ENCODE peak calls at places on chromosomes 11 and 22, in eight cellular contexts. One of them, this sample, is unnamed.

GRCh38 chr11:63212742-63213141 is 30.7 kb downstream of the SLC22A25 start:
- DNase-seq in foreskin fibroblast: peak; percentile 35
- DNase-seq in heart left ventricle: no peak
- DNase-seq in CD4-positive, alpha-beta memory T cell: peak; percentile 32
- DNase-seq in dorsolateral prefrontal cortex: no peak
- DNase-seq in cardiac fibroblast: peak; percentile 25
- DNase-seq in trophoblast cell: peak; percentile 61
- DNase-seq in bronchial epithelial cell: peak; percentile 4
- DNase-seq in this sample: peak; percentile 14

GRCh38 chr11:61505640-61506155 is 2.9 kb upstream of the LRRC10B start:
- DNase-seq in trophoblast cell: no peak
- DNase-seq in bronchial epithelial cell: peak; percentile 46
- DNase-seq in dorsolateral prefrontal cortex: peak; percentile 69
- DNase-seq in CD4-positive, alpha-beta memory T cell: no peak
- DNase-seq in heart left ventricle: no peak
- DNase-seq in foreskin fibroblast: peak; percentile 67
- DNase-seq in cardiac fibroblast: no peak
- DNase-seq in this sample: no peak

GRCh38 chr22:26168934-26169311 is 339 bp upstream of the SEZ6L start:
- DNase-seq in heart left ventricle: peak; percentile 26
- DNase-seq in CD4-positive, alpha-beta memory T cell: no peak
- DNase-seq in trophoblast cell: no peak
- DNase-seq in dorsolateral prefrontal cortex: peak; percentile 46
- DNase-seq in foreskin fibroblast: peak; percentile 21
- DNase-seq in bronchial epithelial cell: no peak
- DNase-seq in cardiac fibroblast: no peak
- DNase-seq in this sample: no peak

GRCh38 chr11:108286369-108286768 is 63.5 kb downstream of the ATM start:
- DNase-seq in heart left ventricle: no peak
- DNase-seq in foreskin fibroblast: no peak
- DNase-seq in cardiac fibroblast: no peak
- DNase-seq in trophoblast cell: no peak
- DNase-seq in CD4-positive, alpha-beta memory T cell: peak; percentile 11
- DNase-seq in bronchial epithelial cell: no peak
- DNase-seq in dorsolateral prefrontal cortex: no peak
- DNase-seq in this sample: peak; percentile 5

GRCh38 chr22:37231406-37232139 is 12.5 kb downstream of the RAC2 start:
- DNase-seq in trophoblast cell: no peak
- DNase-seq in dorsolateral prefrontal cortex: no peak
- DNase-seq in heart left ventricle: no peak
- DNase-seq in bronchial epithelial cell: no peak
- DNase-seq in cardiac fibroblast: no peak
- DNase-seq in foreskin fibroblast: no peak
- DNase-seq in CD4-positive, alpha-beta memory T cell: no peak
- DNase-seq in this sample: no peak

GRCh38 chr22:41469218-41469851 is 418 bp downstream of the ACO2 start:
- DNase-seq in foreskin fibroblast: no peak
- DNase-seq in cardiac fibroblast: no peak
- DNase-seq in dorsolateral prefrontal cortex: no peak
- DNase-seq in bronchial epithelial cell: no peak
- DNase-seq in CD4-positive, alpha-beta memory T cell: no peak
- DNase-seq in trophoblast cell: no peak
- DNase-seq in heart left ventricle: peak; percentile 70
- DNase-seq in this sample: peak; percentile 16

GRCh38 chr11:75631086-75631694 is 37.6 kb downstream of the MAP6 start:
- DNase-seq in CD4-positive, alpha-beta memory T cell: no peak
- DNase-seq in dorsolateral prefrontal cortex: no peak
- DNase-seq in heart left ventricle: no peak
- DNase-seq in bronchial epithelial cell: no peak
- DNase-seq in foreskin fibroblast: no peak
- DNase-seq in trophoblast cell: peak; percentile 29
- DNase-seq in cardiac fibroblast: no peak
- DNase-seq in this sample: no peak

GRCh38 chr11:93737904-93738612 is 3.2 kb downstream of the TAF1D start:
- DNase-seq in CD4-positive, alpha-beta memory T cell: no peak
- DNase-seq in cardiac fibroblast: no peak
- DNase-seq in trophoblast cell: no peak
- DNase-seq in foreskin fibroblast: no peak
- DNase-seq in bronchial epithelial cell: peak; percentile 84
- DNase-seq in dorsolateral prefrontal cortex: no peak
- DNase-seq in heart left ventricle: no peak
- DNase-seq in this sample: no peak

GRCh38 chr11:61021661-61022212 is 50.3 kb downstream of the CD6 start:
- DNase-seq in bronchial epithelial cell: peak; percentile 20
- DNase-seq in cardiac fibroblast: no peak
- DNase-seq in trophoblast cell: peak; percentile 18
- DNase-seq in foreskin fibroblast: no peak
- DNase-seq in heart left ventricle: no peak
- DNase-seq in CD4-positive, alpha-beta memory T cell: peak; percentile 96
- DNase-seq in dorsolateral prefrontal cortex: no peak
- DNase-seq in this sample: peak; percentile 87

GRCh38 chr11:44626645-44627044 is 61.2 kb downstream of the CD82 start:
- DNase-seq in trophoblast cell: no peak
- DNase-seq in bronchial epithelial cell: no peak
- DNase-seq in CD4-positive, alpha-beta memory T cell: no peak
- DNase-seq in cardiac fibroblast: no peak
- DNase-seq in heart left ventricle: no peak
- DNase-seq in dorsolateral prefrontal cortex: no peak
- DNase-seq in foreskin fibroblast: no peak
- DNase-seq in this sample: no peak

DNA sequence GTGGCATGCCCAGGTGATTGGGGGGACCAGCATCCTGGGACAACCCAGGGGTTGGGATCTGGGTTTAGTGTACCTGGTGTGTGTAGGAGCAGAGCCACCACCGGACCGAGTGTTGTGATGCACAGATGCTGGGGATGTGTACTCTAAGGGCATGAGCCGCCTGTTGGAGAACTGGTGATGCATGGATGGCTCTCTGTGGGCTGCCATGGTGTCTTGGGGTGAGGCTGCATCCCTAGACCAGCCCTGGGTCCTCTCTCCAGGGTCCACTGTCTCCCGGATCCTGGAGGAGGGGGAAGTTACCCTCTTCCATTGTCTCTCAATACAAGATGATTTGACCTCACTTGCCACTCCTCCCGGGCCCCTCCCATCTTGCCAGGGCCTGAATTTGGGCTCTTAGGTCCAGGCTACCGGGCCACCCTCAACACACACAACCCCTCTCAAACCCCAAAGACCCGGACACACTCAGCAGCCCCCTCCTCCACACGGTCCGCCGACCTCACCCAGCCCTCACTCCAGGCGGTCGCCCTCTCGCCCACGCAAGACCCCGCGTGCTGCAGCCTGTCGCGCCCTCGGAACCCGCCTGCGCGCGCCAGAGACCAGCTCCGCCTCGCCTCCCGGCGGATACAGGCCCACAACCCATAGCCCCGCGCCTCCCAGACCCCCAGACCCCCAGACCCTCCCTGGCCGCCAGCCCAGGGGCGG is 578 bp downstream of the LRRC75B start:
- DNase-seq in foreskin fibroblast: peak; percentile 53
- DNase-seq in dorsolateral prefrontal cortex: no peak
- DNase-seq in cardiac fibroblast: no peak
- DNase-seq in trophoblast cell: no peak
- DNase-seq in heart left ventricle: no peak
- DNase-seq in CD4-positive, alpha-beta memory T cell: no peak
- DNase-seq in bronchial epithelial cell: no peak
- DNase-seq in this sample: no peak
- H3K4me3 ChIP-seq in foreskin fibroblast: peak overlapping the region; percentile 64
- H3K4me3 ChIP-seq in dorsolateral prefrontal cortex: peak overlapping the region; percentile 73
- H3K4me3 ChIP-seq in cardiac fibroblast: peak overlapping the region; percentile 66
- H3K4me3 ChIP-seq in trophoblast cell: peak overlapping the region; percentile 79
- H3K4me3 ChIP-seq in heart left ventricle: peak overlapping the region; percentile 68
- H3K4me3 ChIP-seq in CD4-positive, alpha-beta memory T cell: no peak overlapping the region
- H3K4me3 ChIP-seq in bronchial epithelial cell: peak overlapping the region; percentile 53
- H3K4me3 ChIP-seq in this sample: no peak overlapping the region

GRCh38 chr11:126722006-126722736 is 278.4 kb downstream of the KIRREL3 start:
- DNase-seq in foreskin fibroblast: no peak
- DNase-seq in heart left ventricle: no peak
- DNase-seq in bronchial epithelial cell: no peak
- DNase-seq in CD4-positive, alpha-beta memory T cell: no peak
- DNase-seq in cardiac fibroblast: no peak
- DNase-seq in dorsolateral prefrontal cortex: no peak
- DNase-seq in trophoblast cell: no peak
- DNase-seq in this sample: no peak
- H3K4me3 ChIP-seq in foreskin fibroblast: no peak overlapping the region
- H3K4me3 ChIP-seq in heart left ventricle: no peak overlapping the region
- H3K4me3 ChIP-seq in bronchial epithelial cell: no peak overlapping the region
- H3K4me3 ChIP-seq in CD4-positive, alpha-beta memory T cell: no peak overlapping the region
- H3K4me3 ChIP-seq in cardiac fibroblast: no peak overlapping the region
- H3K4me3 ChIP-seq in dorsolateral prefrontal cortex: no peak overlapping the region
- H3K4me3 ChIP-seq in trophoblast cell: no peak overlapping the region
- H3K4me3 ChIP-seq in this sample: no peak overlapping the region

GRCh38 chr11:47569646-47570045 is 4.2 kb downstream of the PTPMT1 start:
- DNase-seq in cardiac fibroblast: no peak
- DNase-seq in dorsolateral prefrontal cortex: no peak
- DNase-seq in foreskin fibroblast: no peak
- DNase-seq in heart left ventricle: no peak
- DNase-seq in bronchial epithelial cell: no peak
- DNase-seq in trophoblast cell: no peak
- DNase-seq in CD4-positive, alpha-beta memory T cell: no peak
- DNase-seq in this sample: no peak
- H3K4me3 ChIP-seq in cardiac fibroblast: no peak overlapping the region
- H3K4me3 ChIP-seq in dorsolateral prefrontal cortex: no peak overlapping the region
- H3K4me3 ChIP-seq in foreskin fibroblast: no peak overlapping the region
- H3K4me3 ChIP-seq in heart left ventricle: no peak overlapping the region
- H3K4me3 ChIP-seq in bronchial epithelial cell: no peak overlapping the region
- H3K4me3 ChIP-seq in trophoblast cell: no peak overlapping the region
- H3K4me3 ChIP-seq in CD4-positive, alpha-beta memory T cell: no peak overlapping the region
- H3K4me3 ChIP-seq in this sample: no peak overlapping the region

DNA sequence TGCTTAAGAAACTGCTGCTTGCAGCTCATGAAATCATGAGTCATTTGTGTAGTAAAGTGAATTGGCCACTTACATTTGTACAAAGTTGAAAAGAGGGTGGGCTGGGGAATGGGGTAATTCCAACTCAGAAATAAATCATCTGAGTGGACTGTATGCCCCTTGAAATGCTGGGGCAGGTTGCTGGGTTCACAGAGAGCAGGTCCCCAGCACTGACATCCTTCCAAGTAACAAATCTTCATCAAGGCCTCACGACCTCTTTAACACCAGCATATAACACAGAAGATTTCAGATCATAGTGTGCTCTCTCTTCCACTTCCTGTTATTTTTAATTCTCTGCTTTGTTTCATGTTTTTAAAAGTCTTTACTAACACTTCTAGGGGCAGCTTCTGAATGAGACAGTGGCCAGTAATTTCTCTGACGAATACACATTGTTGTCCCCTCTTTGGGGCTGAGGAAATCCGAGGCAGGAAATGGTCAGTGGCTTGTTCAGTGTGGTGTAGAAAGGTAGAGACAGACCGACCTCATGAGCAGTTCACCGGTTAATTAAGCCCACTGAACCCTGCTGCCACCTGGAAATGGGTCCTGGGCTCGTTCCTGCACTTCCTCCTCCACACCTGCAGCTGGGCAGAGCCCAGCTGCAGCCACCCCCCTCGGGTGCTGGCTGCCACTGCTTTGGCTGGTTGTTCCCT is 127.8 kb downstream of the MAML2 start:
- DNase-seq in dorsolateral prefrontal cortex: no peak
- DNase-seq in bronchial epithelial cell: no peak
- DNase-seq in CD4-positive, alpha-beta memory T cell: peak; percentile 42
- DNase-seq in cardiac fibroblast: peak; percentile 57
- DNase-seq in trophoblast cell: no peak
- DNase-seq in heart left ventricle: no peak
- DNase-seq in foreskin fibroblast: peak; percentile 78
- DNase-seq in this sample: peak; percentile 35
- H3K4me3 ChIP-seq in dorsolateral prefrontal cortex: no peak overlapping the region
- H3K4me3 ChIP-seq in bronchial epithelial cell: no peak overlapping the region
- H3K4me3 ChIP-seq in CD4-positive, alpha-beta memory T cell: peak overlapping the region; percentile 14
- H3K4me3 ChIP-seq in cardiac fibroblast: no peak overlapping the region
- H3K4me3 ChIP-seq in trophoblast cell: no peak overlapping the region
- H3K4me3 ChIP-seq in heart left ventricle: no peak overlapping the region
- H3K4me3 ChIP-seq in foreskin fibroblast: no peak overlapping the region
- H3K4me3 ChIP-seq in this sample: no peak overlapping the region

DNA sequence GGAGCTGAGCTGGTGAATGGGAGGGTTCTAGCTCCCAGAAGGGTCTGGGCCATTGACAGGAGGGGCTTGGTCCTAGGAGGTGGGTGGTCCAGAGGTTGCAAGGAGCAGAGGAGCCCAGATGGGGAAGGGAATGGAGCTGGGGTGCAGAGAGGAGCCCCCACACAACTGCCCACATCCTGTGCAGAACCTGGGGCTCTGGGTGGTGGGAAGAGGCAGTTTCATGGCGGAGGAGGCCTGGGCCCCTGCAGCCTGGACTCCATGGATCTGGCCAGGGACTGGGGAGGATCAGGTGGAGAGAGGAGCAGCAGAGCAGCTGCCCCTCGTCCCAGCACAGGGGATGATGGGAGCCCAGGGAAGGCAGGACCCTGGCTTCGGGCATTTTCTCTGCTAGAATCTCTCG is 963 bp upstream of the ADORA2A start:
- DNase-seq in CD4-positive, alpha-beta memory T cell: no peak
- DNase-seq in foreskin fibroblast: no peak
- DNase-seq in cardiac fibroblast: no peak
- DNase-seq in trophoblast cell: no peak
- DNase-seq in dorsolateral prefrontal cortex: no peak
- DNase-seq in heart left ventricle: no peak
- DNase-seq in bronchial epithelial cell: no peak
- DNase-seq in this sample: no peak
- H3K4me3 ChIP-seq in CD4-positive, alpha-beta memory T cell: peak overlapping the region; percentile 75
- H3K4me3 ChIP-seq in foreskin fibroblast: no peak overlapping the region
- H3K4me3 ChIP-seq in cardiac fibroblast: no peak overlapping the region
- H3K4me3 ChIP-seq in trophoblast cell: no peak overlapping the region
- H3K4me3 ChIP-seq in dorsolateral prefrontal cortex: no peak overlapping the region
- H3K4me3 ChIP-seq in heart left ventricle: no peak overlapping the region
- H3K4me3 ChIP-seq in bronchial epithelial cell: no peak overlapping the region
- H3K4me3 ChIP-seq in this sample: no peak overlapping the region

DNA sequence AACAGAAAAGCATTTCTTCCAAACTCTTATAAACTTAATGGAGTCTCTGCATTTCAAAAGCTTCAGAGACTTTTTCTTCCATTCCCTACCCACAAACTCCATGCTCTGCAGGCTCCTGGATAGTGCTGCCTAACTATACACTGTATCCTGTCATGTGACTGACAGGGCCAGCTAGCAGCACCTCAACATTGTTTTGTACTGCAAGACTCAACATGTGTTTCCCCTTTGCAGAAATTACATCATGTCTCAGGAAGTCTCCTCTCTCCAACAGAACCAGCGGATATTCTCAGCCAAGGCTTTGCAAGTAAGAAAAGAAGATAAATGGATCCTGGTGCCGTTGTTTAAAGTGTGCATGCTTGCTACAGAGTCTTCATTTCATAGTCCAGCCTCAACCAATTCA is 164.0 kb upstream of the UBASH3B start:
- DNase-seq in dorsolateral prefrontal cortex: no peak
- DNase-seq in heart left ventricle: no peak
- DNase-seq in cardiac fibroblast: peak; percentile 75
- DNase-seq in bronchial epithelial cell: peak; percentile 90
- DNase-seq in trophoblast cell: no peak
- DNase-seq in foreskin fibroblast: peak; percentile 86
- DNase-seq in CD4-positive, alpha-beta memory T cell: no peak
- DNase-seq in this sample: peak; percentile 18
- H3K4me3 ChIP-seq in dorsolateral prefrontal cortex: no peak overlapping the region
- H3K4me3 ChIP-seq in heart left ventricle: no peak overlapping the region
- H3K4me3 ChIP-seq in cardiac fibroblast: no peak overlapping the region
- H3K4me3 ChIP-seq in bronchial epithelial cell: no peak overlapping the region
- H3K4me3 ChIP-seq in trophoblast cell: no peak overlapping the region
- H3K4me3 ChIP-seq in foreskin fibroblast: no peak overlapping the region
- H3K4me3 ChIP-seq in CD4-positive, alpha-beta memory T cell: no peak overlapping the region
- H3K4me3 ChIP-seq in this sample: no peak overlapping the region

GRCh38 chr11:2883717-2884423 is 1.7 kb downstream of the CDKN1C start:
- DNase-seq in trophoblast cell: peak; percentile 59
- DNase-seq in bronchial epithelial cell: no peak
- DNase-seq in CD4-positive, alpha-beta memory T cell: no peak
- DNase-seq in foreskin fibroblast: peak; percentile 46
- DNase-seq in heart left ventricle: peak; percentile 75
- DNase-seq in dorsolateral prefrontal cortex: no peak
- DNase-seq in cardiac fibroblast: peak; percentile 67
- DNase-seq in this sample: no peak
- H3K4me3 ChIP-seq in trophoblast cell: peak overlapping the region; percentile 70
- H3K4me3 ChIP-seq in bronchial epithelial cell: peak overlapping the region; percentile 40
- H3K4me3 ChIP-seq in CD4-positive, alpha-beta memory T cell: peak overlapping the region; percentile 24
- H3K4me3 ChIP-seq in foreskin fibroblast: peak overlapping the region; percentile 64
- H3K4me3 ChIP-seq in heart left ventricle: peak overlapping the region; percentile 86
- H3K4me3 ChIP-seq in dorsolateral prefrontal cortex: peak overlapping the region; percentile 70
- H3K4me3 ChIP-seq in cardiac fibroblast: peak overlapping the region; percentile 53
- H3K4me3 ChIP-seq in this sample: no peak overlapping the region

GRCh38 chr11:118612378-118612777 is 5.0 kb downstream of the PHLDB1 start:
- DNase-seq in cardiac fibroblast: peak; percentile 93
- DNase-seq in CD4-positive, alpha-beta memory T cell: no peak
- DNase-seq in bronchial epithelial cell: no peak
- DNase-seq in dorsolateral prefrontal cortex: peak; percentile 26
- DNase-seq in trophoblast cell: no peak
- DNase-seq in foreskin fibroblast: peak; percentile 39
- DNase-seq in heart left ventricle: peak; percentile 68
- DNase-seq in this sample: no peak
- H3K4me3 ChIP-seq in cardiac fibroblast: peak overlapping the region; percentile 26
- H3K4me3 ChIP-seq in CD4-positive, alpha-beta memory T cell: no peak overlapping the region
- H3K4me3 ChIP-seq in bronchial epithelial cell: no peak overlapping the region
- H3K4me3 ChIP-seq in dorsolateral prefrontal cortex: peak overlapping the region; percentile 34
- H3K4me3 ChIP-seq in trophoblast cell: no peak overlapping the region
- H3K4me3 ChIP-seq in foreskin fibroblast: no peak overlapping the region
- H3K4me3 ChIP-seq in heart left ventricle: peak overlapping the region; percentile 10
- H3K4me3 ChIP-seq in this sample: no peak overlapping the region